ENCODE peak calls at places on chromosomes 16 and 17, in ten cellular contexts. T is vagina, L is GM12891, C is GM23338, E is GM12892, F is stomach, R is prostate gland, Z is transverse colon, J is breast epithelium, O is upper lobe of left lung. H is an unnamed sample.

GRCh38 chr16:66357523-66357928 is 9.0 kb upstream of the CDH5 start:
- DNase-seq in E (no peak), C (peak), R (peak), L (no peak), Z (peak), O (no peak), F (peak), T (no peak), J (peak), H (no peak)

GRCh38 chr16:85570735-85571562 is 42.2 kb upstream of the GSE1 start:
- DNase-seq in Z (peak), J (no peak), O (peak), E (peak), F (peak), L (peak), T (no peak), R (no peak), C (no peak), H (no peak)

GRCh38 chr17:2033128-2033527 is 3.2 kb downstream of the DPH1 start:
- DNase-seq in F (no peak), Z (no peak), T (no peak), L (no peak), R (no peak), E (no peak), C (no peak), J (no peak), O (no peak), H (no peak)

GRCh38 chr16:66619534-66620418 is 15.3 kb downstream of the CMTM3 start:
- DNase-seq in Z (no peak), R (no peak), C (no peak), E (no peak), L (no peak), O (no peak), J (no peak), F (no peak), T (no peak), H (no peak)

GRCh38 chr17:58174871-58175270 is 8.1 kb downstream of the OR4D2 start:
- DNase-seq in L (no peak), C (no peak), R (no peak), F (no peak), Z (no peak), E (no peak), T (no peak), J (no peak), O (no peak), H (no peak)

GRCh38 chr17:80421381-80422090 is 6.6 kb downstream of the ENDOV start:
- DNase-seq in T (no peak), E (peak), C (no peak), F (no peak), R (no peak), O (no peak), J (no peak), Z (no peak), L (peak), H (no peak)

GRCh38 chr16:25030420-25031131 is 15.4 kb upstream of the ARHGAP17 start:
- DNase-seq in T (no peak), J (no peak), C (no peak), Z (no peak), R (no peak), L (no peak), F (no peak), O (no peak), E (no peak), H (no peak)

GRCh38 chr16:35572186-35572585 is 2112.8 kb downstream of the TP53TG3F start:
- DNase-seq in L (no peak), T (no peak), Z (no peak), E (no peak), R (no peak), J (no peak), O (no peak), F (no peak), C (no peak), H (no peak)

GRCh38 chr16:65178151-65178550 is 56.3 kb upstream of the CDH11 start:
- DNase-seq in Z (no peak), F (no peak), L (no peak), E (no peak), O (no peak), T (no peak), J (no peak), R (no peak), C (no peak), H (no peak)

GRCh38 chr17:4877089-4877488 is 22.2 kb upstream of the C17orf107 start:
- DNase-seq in Z (no peak), R (no peak), J (no peak), F (no peak), C (no peak), T (no peak), O (no peak), E (no peak), L (no peak), H (no peak)

GRCh38 chr17:71188811-71189492 is 931.9 kb upstream of the SOX9 start:
- DNase-seq in J (no peak), O (no peak), E (no peak), F (no peak), Z (no peak), R (no peak), T (no peak), C (no peak), L (no peak), H (no peak)

GRCh38 chr17:28347261-28347891 is 10.0 kb downstream of the POLDIP2 start:
- DNase-seq in O (no peak), L (no peak), R (no peak), J (peak), T (no peak), E (no peak), F (peak), C (no peak), Z (no peak), H (no peak)

GRCh38 chr17:3418222-3418621 is 7.1 kb downstream of the OR3A3 start:
- DNase-seq in R (no peak), L (no peak), E (no peak), O (no peak), F (no peak), Z (no peak), J (no peak), T (no peak), C (no peak), H (no peak)

GRCh38 chr17:29165800-29166506 is 14.2 kb downstream of the MYO18A start:
- DNase-seq in T (no peak), O (no peak), C (peak), E (no peak), R (no peak), L (no peak), F (no peak), J (no peak), Z (no peak), H (no peak)

GRCh38 chr17:49821916-49822315 is 26.0 kb downstream of the TAC4 start:
- DNase-seq in T (no peak), L (no peak), R (peak), Z (no peak), J (no peak), O (peak), E (no peak), F (peak), C (no peak), H (no peak)

GRCh38 chr16:75273054-75273925 is 21.9 kb upstream of the BCAR1 start:
- DNase-seq in E (no peak), Z (no peak), O (no peak), L (no peak), T (no peak), C (no peak), R (no peak), F (no peak), J (no peak), H (no peak)

GRCh38 chr17:79546386-79546785 is 64.5 kb downstream of the RBFOX3 start:
- DNase-seq in J (no peak), E (no peak), R (no peak), T (no peak), L (no peak), C (no peak), F (no peak), O (no peak), Z (no peak), H (no peak)

GRCh38 chr17:82655038-82655479 is 6.8 kb upstream of the WDR45B start:
- DNase-seq in R (peak), Z (peak), O (no peak), E (no peak), F (peak), T (no peak), L (no peak), C (no peak), J (peak), H (no peak)

GRCh38 chr16:19284207-19284606 is 1.3 kb upstream of the CLEC19A start:
- DNase-seq in C (no peak), R (peak), F (peak), Z (no peak), L (no peak), E (no peak), J (peak), O (peak), T (no peak), H (no peak)

GRCh38 chr17:596287-596686 is 118.4 kb downstream of the VPS53 start:
- DNase-seq in C (no peak), L (no peak), Z (no peak), T (no peak), E (no peak), J (no peak), R (no peak), O (peak), F (no peak), H (no peak)

GRCh38 chr17:81163051-81163695 is 2.1 kb upstream of the PVALEF start:
- DNase-seq in O (no peak), J (no peak), Z (no peak), F (no peak), L (no peak), T (no peak), R (no peak), C (no peak), E (no peak), H (no peak)

GRCh38 chr16:78957328-78958100 is 643.0 kb downstream of the MAF start:
- DNase-seq in C (no peak), L (no peak), Z (no peak), J (no peak), R (peak), O (no peak), T (no peak), F (no peak), E (no peak), H (no peak)

GRCh38 chr16:79647586-79647985 is 47.0 kb upstream of the MAF start:
- DNase-seq in R (no peak), L (no peak), Z (no peak), O (no peak), F (no peak), C (no peak), E (no peak), T (no peak), J (no peak), H (no peak)

GRCh38 chr17:17091276-17091675 is 49.0 kb downstream of the MPRIP start:
- DNase-seq in R (no peak), C (no peak), O (no peak), Z (no peak), L (no peak), J (no peak), F (no peak), T (no peak), E (no peak), H (no peak)

GRCh38 chr16:10465821-10466220 is 80.0 kb downstream of the ATF7IP2 start:
- DNase-seq in O (no peak), Z (no peak), L (no peak), C (no peak), E (no peak), T (no peak), J (no peak), F (no peak), R (no peak), H (no peak)

GRCh38 chr16:65070831-65071230 is 51.0 kb downstream of the CDH11 start:
- DNase-seq in F (peak), O (peak), J (peak), T (no peak), Z (peak), C (peak), E (no peak), R (no peak), L (no peak), H (peak)

GRCh38 chr17:45950888-45951287 is 48.2 kb upstream of the STH start:
- DNase-seq in E (no peak), O (no peak), F (no peak), J (no peak), R (no peak), T (no peak), Z (no peak), C (no peak), L (no peak), H (no peak)

GRCh38 chr17:82965371-82965770 is 114.0 kb upstream of the METRNL start:
- DNase-seq in J (no peak), E (no peak), O (no peak), Z (no peak), C (no peak), T (no peak), F (no peak), R (no peak), L (no peak), H (no peak)

GRCh38 chr16:75280331-75280804 is 28.9 kb upstream of the BCAR1 start:
- DNase-seq in E (no peak), O (no peak), T (no peak), J (no peak), Z (no peak), C (no peak), F (no peak), R (no peak), L (no peak), H (no peak)

GRCh38 chr16:89256651-89257254 is 39.2 kb downstream of the ZNF778 start:
- DNase-seq in O (peak), F (peak), Z (peak), T (no peak), R (peak), L (peak), J (no peak), C (peak), E (no peak), H (no peak)
- TF ChIP-seq POLR2AphosphoS5 in O (peak), F (no peak), Z (peak), T (peak), R (peak), L (no peak), J (no peak), C (peak), E (no peak), H (no peak)

GRCh38 chr16:17749706-17750105 is 278.9 kb upstream of the XYLT1 start:
- DNase-seq in E (no peak), L (no peak), F (no peak), R (no peak), Z (no peak), J (no peak), T (no peak), O (no peak), C (no peak), H (no peak)

GRCh38 chr16:17744903-17745581 is 274.3 kb upstream of the XYLT1 start:
- DNase-seq in O (no peak), Z (no peak), T (no peak), J (peak), C (peak), L (no peak), F (no peak), R (no peak), E (no peak), H (no peak)

GRCh38 chr16:17747357-17747756 is 276.6 kb upstream of the XYLT1 start:
- DNase-seq in J (no peak), E (no peak), L (no peak), T (no peak), O (no peak), F (no peak), R (no peak), Z (no peak), C (no peak), H (no peak)

GRCh38 chr16:17743578-17743977 is 272.8 kb upstream of the XYLT1 start:
- DNase-seq in R (no peak), T (no peak), E (no peak), L (no peak), J (no peak), O (no peak), Z (no peak), C (no peak), F (no peak), H (no peak)

DNA sequence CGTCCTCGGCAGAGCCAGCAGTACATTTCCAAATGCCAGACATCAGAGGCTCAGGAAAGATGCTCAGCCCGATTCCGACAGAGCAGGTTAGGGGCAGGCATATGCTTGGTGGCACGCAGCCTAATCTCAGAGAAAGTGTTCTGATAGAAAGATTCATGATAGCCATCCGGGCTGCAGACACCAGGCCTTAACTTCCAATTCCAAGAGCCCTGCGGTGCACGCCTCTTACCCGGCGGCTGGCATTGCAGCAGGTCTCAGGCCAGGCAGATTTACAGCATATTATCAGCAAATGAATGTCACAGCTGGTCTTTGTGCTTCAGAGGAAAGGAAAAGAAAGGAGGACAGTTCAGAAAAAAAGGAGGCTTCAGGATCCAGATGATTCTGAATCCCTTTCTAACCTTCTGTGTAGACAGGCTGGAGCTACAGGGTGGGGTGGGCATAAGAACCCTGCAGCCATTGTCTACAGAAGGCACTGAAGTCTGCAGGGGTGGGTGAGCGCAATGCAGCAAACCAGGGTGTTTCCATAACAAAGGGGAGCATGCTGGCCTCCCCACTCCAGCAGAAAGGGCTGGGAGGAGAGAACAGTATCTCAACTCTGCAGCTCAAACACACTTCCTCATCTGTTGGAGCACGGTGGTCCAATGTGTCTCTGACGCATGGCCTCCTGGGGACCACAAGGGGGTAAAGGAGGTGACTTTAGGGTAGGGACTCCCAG is 277.4 kb upstream of the XYLT1 start:
- DNase-seq in T (no peak), F (no peak), E (no peak), L (no peak), R (no peak), O (no peak), C (peak), J (no peak), Z (no peak), H (no peak)
- TF ChIP-seq POLR2AphosphoS5 in T (no peak), F (no peak), E (no peak), L (no peak), R (no peak), O (no peak), C (no peak), J (no peak), Z (no peak), H (no peak)

DNA sequence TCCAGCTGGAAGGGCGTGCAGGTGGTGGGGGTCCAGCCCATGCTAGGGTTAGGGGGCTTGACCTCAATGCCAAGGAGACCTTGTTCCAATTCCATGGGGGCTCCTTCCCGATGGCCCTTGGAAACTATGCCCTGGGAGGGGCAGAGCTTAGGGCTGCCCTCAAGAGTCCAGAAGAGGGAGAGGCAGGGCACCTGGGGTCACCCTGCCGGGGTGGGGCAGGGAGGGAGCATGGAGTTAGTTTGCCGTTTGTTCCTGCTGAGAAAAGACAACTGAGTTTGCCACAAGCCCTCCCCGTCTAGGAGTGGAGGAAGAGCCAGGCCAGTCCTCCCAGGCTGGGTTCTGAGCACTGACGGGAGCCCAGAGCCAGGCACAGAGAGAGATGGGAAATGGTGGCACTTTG is 21.4 kb downstream of the MMP15 start:
- DNase-seq in C (no peak), L (no peak), E (no peak), R (no peak), J (no peak), O (no peak), F (no peak), T (no peak), Z (peak), H (no peak)
- TF ChIP-seq POLR2AphosphoS5 in C (no peak), L (no peak), E (no peak), R (no peak), J (no peak), O (no peak), F (no peak), T (no peak), Z (no peak), H (no peak)

DNA sequence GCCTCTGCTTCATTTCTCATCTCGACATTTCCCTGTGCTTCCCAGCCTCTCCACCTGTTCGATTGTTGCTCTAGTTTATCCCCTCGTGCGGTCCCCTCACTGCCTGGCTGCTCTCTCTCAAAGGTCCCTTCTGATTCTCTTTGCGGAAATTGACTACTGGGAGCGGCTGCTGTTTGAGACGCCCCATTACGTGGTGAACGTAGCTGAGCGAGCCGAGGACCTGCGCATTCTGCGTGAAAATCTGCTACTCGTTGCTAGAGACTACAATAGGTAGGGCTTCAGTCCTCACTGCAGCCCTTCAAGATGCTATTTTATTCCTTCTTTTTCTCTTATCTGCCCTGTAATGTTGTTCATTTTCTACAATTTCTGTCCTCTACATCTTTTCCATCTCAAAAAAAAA is 39.4 kb downstream of the DNAH2 start:
- DNase-seq in R (no peak), L (no peak), J (no peak), F (no peak), E (no peak), O (no peak), C (no peak), T (no peak), Z (no peak), H (no peak)
- TF ChIP-seq POLR2AphosphoS5 in R (no peak), L (no peak), J (no peak), F (no peak), E (no peak), O (no peak), C (no peak), T (no peak), Z (no peak), H (no peak)

DNA sequence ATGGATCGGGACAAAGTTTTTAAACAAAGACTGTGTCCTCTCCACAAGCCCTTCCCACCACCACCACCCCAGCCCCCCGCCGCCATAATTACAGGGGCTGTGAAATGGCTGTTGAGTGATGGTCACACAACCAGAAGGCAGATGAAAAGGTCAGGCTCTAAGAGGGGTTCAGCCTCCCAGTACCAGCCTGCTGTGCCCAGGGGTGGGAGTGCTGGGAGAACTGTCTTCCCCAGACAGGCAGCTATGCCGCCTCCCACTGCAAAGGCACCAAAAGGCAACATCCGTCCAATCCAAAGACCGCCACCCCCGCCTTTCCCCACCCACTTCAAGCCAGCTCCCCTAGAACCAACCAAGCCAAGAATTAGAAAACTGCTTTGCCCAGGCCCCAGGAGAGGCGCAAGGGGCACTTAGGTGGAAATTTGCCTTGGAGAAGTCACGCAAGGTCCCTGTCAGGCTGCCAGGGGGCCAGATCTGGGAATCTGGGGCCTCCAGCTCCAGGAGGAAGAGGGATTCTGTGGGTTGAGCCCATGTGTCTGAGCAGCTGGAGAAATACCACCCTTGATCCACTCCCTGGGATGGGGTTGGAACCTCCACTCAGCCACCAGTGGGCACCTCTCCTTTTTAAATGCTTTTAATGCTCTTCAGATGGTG is 14.4 kb downstream of the CARHSP1 start:
- DNase-seq in O (peak), J (no peak), Z (peak), L (no peak), F (no peak), C (no peak), T (no peak), E (no peak), R (no peak), H (no peak)
- TF ChIP-seq POLR2AphosphoS5 in O (no peak), J (no peak), Z (no peak), L (no peak), F (no peak), C (no peak), T (no peak), E (no peak), R (no peak), H (no peak)

H was measured in suprapubic skin.